ENCODE peak calls at places on chromosomes 7 and 10, in six cellular contexts. G is T follicular helper cell; P is dermis microvascular lymphatic vessel endothelial cell; E is fibroblast of pulmonary artery; B is activated effector memory CD4-positive, alpha-beta T cell treated with anti-CD3 and anti-CD28 coated beads, Interleukin-2, amount 50 U/mL, for 16 hours; Y is cardiac muscle cell. X is an unnamed sample.

GRCh38 chr7:96135241-96135640 is 186.7 kb downstream of the SLC25A13 start:
- DNase-seq in G (no peak), P (no peak), E (no peak), B (no peak), Y (no peak), X (no peak)

GRCh38 chr10:63267414-63268138 is 134.4 kb downstream of the NRBF2 start:
- DNase-seq in G (no peak), P (peak; percentile 91), E (peak; percentile 89), B (no peak), Y (peak; percentile 88), X (peak; percentile 57)

GRCh38 chr10:81218307-81218706 is 656.7 kb upstream of the NRG3 start:
- DNase-seq in G (no peak), P (no peak), E (no peak), B (no peak), Y (no peak), X (no peak)

GRCh38 chr7:99788554-99788953 is 4.6 kb upstream of the CYP3A4 start:
- DNase-seq in G (no peak), P (no peak), E (no peak), B (no peak), Y (no peak), X (no peak)

GRCh38 chr7:46880508-46881196 is 701.3 kb downstream of the TNS3 start:
- DNase-seq in G (no peak), P (no peak), E (no peak), B (no peak), Y (no peak), X (no peak)

GRCh38 chr7:122457969-122458368 is 153.4 kb upstream of the FEZF1 start:
- DNase-seq in G (no peak), P (no peak), E (no peak), B (no peak), Y (no peak), X (no peak)

GRCh38 chr10:62250594-62251198 is 17.9 kb downstream of the RTKN2 start:
- DNase-seq in G (no peak), P (peak; percentile 52), E (peak; percentile 37), B (no peak), Y (no peak), X (no peak)

GRCh38 chr10:63373176-63373575 is 92.6 kb downstream of the JMJD1C start:
- DNase-seq in G (no peak), P (no peak), E (no peak), B (no peak), Y (no peak), X (no peak)

GRCh38 chr7:41788556-41788955 is 85.7 kb upstream of the INHBA start:
- DNase-seq in G (no peak), P (no peak), E (no peak), B (no peak), Y (no peak), X (no peak)

GRCh38 chr7:156897673-156898072 is 4.7 kb upstream of the LMBR1 start:
- DNase-seq in G (no peak), P (no peak), E (peak; percentile 53), B (no peak), Y (peak; percentile 35), X (no peak)

GRCh38 chr10:104809288-104810090 is 168.4 kb downstream of the SORCS3 start:
- DNase-seq in G (no peak), P (peak; percentile 4), E (no peak), B (no peak), Y (no peak), X (no peak)

GRCh38 chr10:121668336-121669009 is 70.2 kb upstream of the FGFR2 start:
- DNase-seq in G (no peak), P (no peak), E (no peak), B (no peak), Y (peak; percentile 72), X (peak; percentile 71)

GRCh38 chr7:140923358-140924006 is 1.2 kb downstream of the BRAF start:
- DNase-seq in G (no peak), P (peak; percentile 19), E (peak; percentile 32), B (no peak), Y (peak; percentile 33), X (no peak)

GRCh38 chr7:131498237-131498885 is 58.1 kb downstream of the PODXL start:
- DNase-seq in G (no peak), P (no peak), E (peak; percentile 71), B (no peak), Y (peak; percentile 55), X (no peak)

GRCh38 chr7:120272261-120272895 is 597 bp upstream of the KCND2 start:
- DNase-seq in G (no peak), P (peak; percentile 46), E (peak; percentile 70), B (no peak), Y (peak; percentile 76), X (peak; percentile 83)